ENCODE peak calls at places on chromosomes 13 and 19, in six cellular contexts. Q is mesendoderm, H is GM23338, X is heart left ventricle, W is tibial artery, C is esophagus squamous epithelium. A is an unnamed sample.
A peak's percentile ranks its signal among the peaks of the same experiment; 100 is the strongest.

GRCh38 chr13:77853701-77854100 is 64.9 kb downstream of the EDNRB start:
- DNase-seq in Q (peak; percentile 90), C (no peak), X (no peak), H (peak; percentile 97), W (no peak), A (no peak)

GRCh38 chr19:1250374-1251232 is 2.2 kb downstream of the MIDN start:
- DNase-seq in X (peak; percentile 83), C (no peak), H (peak; percentile 81), Q (peak; percentile 92), W (no peak), A (peak; percentile 71)

GRCh38 chr19:55640043-55640576 is 692 bp upstream of the ZNF580 start:
- DNase-seq in C (no peak), X (peak; percentile 80), Q (peak; percentile 59), W (peak; percentile 81), H (peak; percentile 75), A (peak; percentile 75)

GRCh38 chr19:6101291-6101690 is 9.0 kb downstream of the RFX2 start:
- DNase-seq in X (no peak), C (no peak), W (no peak), H (no peak), Q (no peak), A (no peak)

GRCh38 chr13:113765241-113765910 is 6.3 kb downstream of the TMEM255B start:
- DNase-seq in H (peak; percentile 50), X (no peak), W (peak; percentile 27), Q (peak; percentile 34), C (no peak), A (no peak)

GRCh38 chr13:22218784-22219183 is 547.9 kb downstream of the FGF9 start:
- DNase-seq in C (no peak), Q (no peak), W (no peak), X (no peak), H (no peak), A (no peak)

GRCh38 chr13:29901714-29902631 is 51.6 kb upstream of the UBL3 start:
- DNase-seq in X (peak; percentile 40), Q (peak; percentile 52), W (no peak), C (no peak), H (no peak), A (peak; percentile 50)

GRCh38 chr13:42239644-42240043 is 32.3 kb upstream of the AKAP11 start:
- DNase-seq in X (no peak), C (no peak), Q (peak; percentile 5), W (no peak), H (no peak), A (no peak)

GRCh38 chr19:343941-344624 is 513 bp downstream of the MIER2 start:
- DNase-seq in X (no peak), Q (peak; percentile 26), H (peak; percentile 47), W (no peak), C (no peak), A (peak; percentile 17)

GRCh38 chr13:32121316-32121715 is 89.7 kb downstream of the FRY start:
- DNase-seq in C (no peak), W (no peak), Q (no peak), H (no peak), X (no peak), A (no peak)

GRCh38 chr19:40348961-40349507 is 539 bp downstream of the PLD3 start:
- DNase-seq in H (peak; percentile 34), W (no peak), C (no peak), X (no peak), Q (peak; percentile 44), A (no peak)

GRCh38 chr13:67408823-67409222 is 178.7 kb upstream of the PCDH9 start:
- DNase-seq in H (peak; percentile 2), Q (peak; percentile 72), C (no peak), X (no peak), W (no peak), A (no peak)

GRCh38 chr13:28792992-28793391 is 27.1 kb upstream of the MTUS2 start:
- DNase-seq in C (no peak), H (no peak), W (no peak), Q (no peak), X (no peak), A (no peak)

GRCh38 chr19:48059331-48059730 is 15.5 kb upstream of the CABP5 start:
- DNase-seq in Q (no peak), W (no peak), H (no peak), C (no peak), X (no peak), A (no peak)

GRCh38 chr13:43799191-43799590 is 12.4 kb upstream of the ENOX1 start:
- DNase-seq in C (no peak), W (no peak), X (no peak), Q (no peak), H (no peak), A (no peak)

GRCh38 chr13:75935805-75936204 is 299.7 kb downstream of the LMO7 start:
- DNase-seq in W (no peak), C (no peak), X (no peak), Q (peak; percentile 34), H (peak; percentile 57), A (no peak)

GRCh38 chr19:23817519-23817918 is 58.8 kb upstream of the ZNF681 start:
- DNase-seq in H (peak; percentile 84), W (no peak), C (no peak), Q (peak; percentile 77), X (peak; percentile 37), A (peak; percentile 37)

GRCh38 chr19:36028313-36029041 is 4.2 kb downstream of the CLIP3 start:
- DNase-seq in Q (no peak), H (no peak), C (no peak), X (no peak), W (no peak), A (no peak)

GRCh38 chr19:36032251-36033104 is at the start of gene CLIP3:
- DNase-seq in W (peak; percentile 86), H (peak; percentile 87), X (peak; percentile 72), C (no peak), Q (peak; percentile 77), A (peak; percentile 10)

GRCh38 chr19:36027696-36028095 is 5.0 kb downstream of the CLIP3 start:
- DNase-seq in X (no peak), W (no peak), H (no peak), C (no peak), Q (no peak), A (no peak)

GRCh38 chr19:36030264-36031148 is 2.2 kb downstream of the CLIP3 start:
- DNase-seq in Q (peak; percentile 14), X (no peak), H (peak; percentile 29), W (no peak), C (no peak), A (no peak)

DNA sequence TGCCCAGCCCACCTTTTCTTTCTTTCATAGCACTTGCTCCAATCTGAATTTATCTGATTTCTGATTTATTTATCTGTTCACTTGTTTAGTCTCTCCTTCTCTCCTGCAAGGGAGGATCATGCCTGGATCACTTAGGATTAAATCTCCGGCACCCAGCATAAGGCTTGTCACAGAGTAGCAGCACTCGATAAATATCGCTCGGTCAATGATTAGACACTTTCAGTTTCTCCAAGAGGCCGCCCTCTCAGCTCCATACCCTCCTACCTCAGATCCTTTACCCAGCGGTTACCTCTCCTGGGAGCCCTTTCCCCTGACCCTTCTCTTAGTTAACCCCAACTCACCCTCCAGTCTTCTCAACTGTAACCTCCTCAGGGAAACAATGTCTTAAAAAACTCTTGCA is 1.4 kb downstream of the CLIP3 start:
- DNase-seq in H (no peak), Q (no peak), X (no peak), W (no peak), C (no peak), A (no peak)
- H3K4me3 ChIP-seq in H (no peak overlapping the region), Q (no peak overlapping the region), X (no peak overlapping the region), W (no peak overlapping the region), C (no peak overlapping the region), A (no peak overlapping the region)

GRCh38 chr13:99743079-99743478 is 228.5 kb downstream of the ZIC5 start:
- DNase-seq in C (no peak), X (no peak), W (no peak), H (no peak), Q (no peak), A (no peak)
- H3K4me1 ChIP-seq in C (peaks cover 19% of the 10 kb centered on the region), X (peaks cover 6% of the 10 kb centered on the region), W (peaks cover 20% of the 10 kb centered on the region), H (peaks cover 72% of the 10 kb centered on the region), Q (peaks cover 13% of the 10 kb centered on the region), A (no peaks in the 10 kb centered on the region)

DNA sequence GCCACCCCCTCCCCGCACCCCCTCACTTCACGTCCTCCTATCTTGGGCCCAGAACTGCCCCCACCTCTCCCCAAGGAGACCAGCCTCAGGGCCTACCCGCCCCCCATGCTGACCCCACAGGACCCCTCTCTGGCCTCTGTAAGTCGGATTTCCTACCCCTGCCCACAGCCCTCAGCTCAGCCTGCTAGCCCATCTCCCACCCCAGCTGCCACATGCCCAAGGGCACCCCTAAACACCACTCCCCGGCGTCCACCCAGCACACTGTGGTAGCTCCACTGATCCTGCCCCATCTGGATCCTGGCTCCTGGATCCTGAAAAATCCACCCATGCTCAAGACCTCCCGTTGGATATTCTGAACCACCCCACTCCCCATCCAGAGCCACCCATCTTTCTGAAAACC is 805 bp downstream of the EVI5L start:
- DNase-seq in X (no peak), C (no peak), W (no peak), Q (no peak), H (no peak), A (no peak)
- H3K4me3 ChIP-seq in X (peak overlapping the region; percentile 54), C (peak overlapping the region; percentile 74), W (peak overlapping the region; percentile 82), Q (no peak overlapping the region), H (peak overlapping the region; percentile 60), A (no peak overlapping the region)

DNA sequence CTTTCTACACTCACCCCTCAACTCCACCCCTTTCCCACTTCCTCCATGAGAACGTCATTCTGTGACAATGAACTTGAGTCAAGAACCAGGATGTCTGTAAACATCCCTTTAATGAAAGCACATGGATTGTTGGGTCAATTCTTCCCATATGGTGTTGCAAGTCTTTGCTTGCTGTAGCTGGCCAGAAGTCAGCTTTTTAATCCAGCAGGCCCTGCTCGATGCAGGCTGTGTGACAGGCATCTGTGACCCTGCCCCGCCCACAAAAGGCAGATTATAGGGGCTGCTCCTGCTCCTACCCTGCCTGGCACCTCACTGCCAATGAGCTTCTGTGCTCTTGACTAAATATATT is 78.0 kb downstream of the STARD13 start:
- DNase-seq in W (no peak), H (no peak), Q (no peak), X (no peak), C (no peak), A (no peak)
- H3K4me1 ChIP-seq in W (peaks cover 41% of the 10 kb centered on the region), H (peaks cover 28% of the 10 kb centered on the region), Q (peaks cover 8% of the 10 kb centered on the region), X (peaks cover 52% of the 10 kb centered on the region), C (peaks cover 59% of the 10 kb centered on the region), A (no peaks in the 10 kb centered on the region)

GRCh38 chr13:79405831-79406596 is at the start of gene RBM26:
- DNase-seq in X (peak; percentile 95), H (peak; percentile 97), W (peak; percentile 96), C (peak; percentile 61), Q (peak; percentile 98), A (peak; percentile 95)

GRCh38 chr13:79404361-79404760 is 1.7 kb downstream of the RBM26 start:
- DNase-seq in Q (no peak), X (no peak), C (no peak), W (no peak), H (no peak), A (no peak)

GRCh38 chr13:79404985-79405384 is 1.1 kb downstream of the RBM26 start:
- DNase-seq in H (peak; percentile 27), X (no peak), W (no peak), C (no peak), Q (no peak), A (no peak)

GRCh38 chr13:79406597-79406908 is 498 bp upstream of the RBM26 start:
- DNase-seq in C (no peak), H (no peak), W (no peak), X (no peak), Q (no peak), A (no peak)

GRCh38 chr13:79405501-79405830 is 589 bp downstream of the RBM26 start:
- DNase-seq in Q (peak; percentile 50), X (peak; percentile 26), H (peak; percentile 44), W (peak; percentile 67), C (no peak), A (no peak)
- H3K4me3 ChIP-seq in Q (peak overlapping the region; percentile 98), X (peak overlapping the region; percentile 92), H (peak overlapping the region; percentile 92), W (peak overlapping the region; percentile 98), C (peak overlapping the region; percentile 92), A (peak overlapping the region; percentile 57)